ENCODE peak calls at places on chromosome 13, in nine cellular contexts. One of them, this sample, is unnamed.

GRCh38 chr13:48533986-48534600 is 1.2 kb upstream of the RCBTB2 start:
- DNase-seq in NCI-H2107: no peak
- DNase-seq in CD4-positive, CD25-positive, alpha-beta regulatory T cell: no peak
- DNase-seq in mucosa of descending colon: no peak
- DNase-seq in CD8-positive, alpha-beta memory T cell: no peak
- DNase-seq in astrocyte of the spinal cord: no peak
- DNase-seq in stimulated activated CD8-positive, alpha-beta memory T cell treated with anti-CD3 and anti-CD28 coated beads, Interleukin-7, amount 100 ng/mL, for 1 hour: no peak
- DNase-seq in AG04449: no peak
- DNase-seq in GM23248: no peak
- DNase-seq in this sample: no peak

GRCh38 chr13:20412761-20413355 is 112.8 kb downstream of the CRYL1 start:
- DNase-seq in NCI-H2107: no peak
- DNase-seq in CD4-positive, CD25-positive, alpha-beta regulatory T cell: no peak
- DNase-seq in mucosa of descending colon: no peak
- DNase-seq in CD8-positive, alpha-beta memory T cell: no peak
- DNase-seq in astrocyte of the spinal cord: no peak
- DNase-seq in stimulated activated CD8-positive, alpha-beta memory T cell treated with anti-CD3 and anti-CD28 coated beads, Interleukin-7, amount 100 ng/mL, for 1 hour: no peak
- DNase-seq in AG04449: no peak
- DNase-seq in GM23248: peak
- DNase-seq in this sample: no peak

GRCh38 chr13:37869756-37870488 is at the start of gene TRPC4:
- DNase-seq in NCI-H2107: no peak
- DNase-seq in CD4-positive, CD25-positive, alpha-beta regulatory T cell: no peak
- DNase-seq in mucosa of descending colon: peak
- DNase-seq in CD8-positive, alpha-beta memory T cell: no peak
- DNase-seq in astrocyte of the spinal cord: peak
- DNase-seq in stimulated activated CD8-positive, alpha-beta memory T cell treated with anti-CD3 and anti-CD28 coated beads, Interleukin-7, amount 100 ng/mL, for 1 hour: no peak
- DNase-seq in AG04449: no peak
- DNase-seq in GM23248: peak
- DNase-seq in this sample: peak

GRCh38 chr13:90906554-90906953 is 440.9 kb upstream of the MIR17HG start:
- DNase-seq in NCI-H2107: no peak
- DNase-seq in CD4-positive, CD25-positive, alpha-beta regulatory T cell: no peak
- DNase-seq in mucosa of descending colon: no peak
- DNase-seq in CD8-positive, alpha-beta memory T cell: no peak
- DNase-seq in astrocyte of the spinal cord: no peak
- DNase-seq in stimulated activated CD8-positive, alpha-beta memory T cell treated with anti-CD3 and anti-CD28 coated beads, Interleukin-7, amount 100 ng/mL, for 1 hour: no peak
- DNase-seq in AG04449: no peak
- DNase-seq in GM23248: no peak
- DNase-seq in this sample: no peak

GRCh38 chr13:30845297-30846214 is 60.5 kb upstream of the MEDAG start:
- DNase-seq in NCI-H2107: no peak
- DNase-seq in CD4-positive, CD25-positive, alpha-beta regulatory T cell: no peak
- DNase-seq in mucosa of descending colon: no peak
- DNase-seq in CD8-positive, alpha-beta memory T cell: no peak
- DNase-seq in astrocyte of the spinal cord: no peak
- DNase-seq in stimulated activated CD8-positive, alpha-beta memory T cell treated with anti-CD3 and anti-CD28 coated beads, Interleukin-7, amount 100 ng/mL, for 1 hour: no peak
- DNase-seq in AG04449: no peak
- DNase-seq in GM23248: no peak
- DNase-seq in this sample: no peak

GRCh38 chr13:32530841-32531253 is 7.7 kb downstream of the N4BP2L2 start:
- DNase-seq in NCI-H2107: no peak
- DNase-seq in CD4-positive, CD25-positive, alpha-beta regulatory T cell: peak
- DNase-seq in mucosa of descending colon: peak
- DNase-seq in CD8-positive, alpha-beta memory T cell: no peak
- DNase-seq in astrocyte of the spinal cord: peak
- DNase-seq in stimulated activated CD8-positive, alpha-beta memory T cell treated with anti-CD3 and anti-CD28 coated beads, Interleukin-7, amount 100 ng/mL, for 1 hour: no peak
- DNase-seq in AG04449: peak
- DNase-seq in GM23248: peak
- DNase-seq in this sample: peak

GRCh38 chr13:109209526-109209925 is 576.9 kb downstream of the IRS2 start:
- DNase-seq in NCI-H2107: no peak
- DNase-seq in CD4-positive, CD25-positive, alpha-beta regulatory T cell: no peak
- DNase-seq in mucosa of descending colon: no peak
- DNase-seq in CD8-positive, alpha-beta memory T cell: no peak
- DNase-seq in astrocyte of the spinal cord: no peak
- DNase-seq in stimulated activated CD8-positive, alpha-beta memory T cell treated with anti-CD3 and anti-CD28 coated beads, Interleukin-7, amount 100 ng/mL, for 1 hour: no peak
- DNase-seq in AG04449: no peak
- DNase-seq in GM23248: no peak
- DNase-seq in this sample: no peak

GRCh38 chr13:32370805-32371204 is 55.5 kb downstream of the BRCA2 start:
- DNase-seq in NCI-H2107: no peak
- DNase-seq in CD4-positive, CD25-positive, alpha-beta regulatory T cell: no peak
- DNase-seq in mucosa of descending colon: no peak
- DNase-seq in CD8-positive, alpha-beta memory T cell: no peak
- DNase-seq in astrocyte of the spinal cord: no peak
- DNase-seq in stimulated activated CD8-positive, alpha-beta memory T cell treated with anti-CD3 and anti-CD28 coated beads, Interleukin-7, amount 100 ng/mL, for 1 hour: no peak
- DNase-seq in AG04449: no peak
- DNase-seq in GM23248: no peak
- DNase-seq in this sample: no peak

GRCh38 chr13:44844786-44845185 is 144.5 kb downstream of the NUFIP1 start:
- DNase-seq in NCI-H2107: no peak
- DNase-seq in CD4-positive, CD25-positive, alpha-beta regulatory T cell: no peak
- DNase-seq in mucosa of descending colon: no peak
- DNase-seq in CD8-positive, alpha-beta memory T cell: no peak
- DNase-seq in astrocyte of the spinal cord: no peak
- DNase-seq in stimulated activated CD8-positive, alpha-beta memory T cell treated with anti-CD3 and anti-CD28 coated beads, Interleukin-7, amount 100 ng/mL, for 1 hour: no peak
- DNase-seq in AG04449: no peak
- DNase-seq in GM23248: no peak
- DNase-seq in this sample: no peak

GRCh38 chr13:44618326-44618725 is 42.2 kb upstream of the TSC22D1 start:
- DNase-seq in NCI-H2107: no peak
- DNase-seq in CD4-positive, CD25-positive, alpha-beta regulatory T cell: no peak
- DNase-seq in mucosa of descending colon: no peak
- DNase-seq in CD8-positive, alpha-beta memory T cell: no peak
- DNase-seq in astrocyte of the spinal cord: peak
- DNase-seq in stimulated activated CD8-positive, alpha-beta memory T cell treated with anti-CD3 and anti-CD28 coated beads, Interleukin-7, amount 100 ng/mL, for 1 hour: no peak
- DNase-seq in AG04449: no peak
- DNase-seq in GM23248: no peak
- DNase-seq in this sample: no peak

GRCh38 chr13:78602561-78603239 is 652 bp downstream of the POU4F1 start:
- DNase-seq in NCI-H2107: peak
- DNase-seq in CD4-positive, CD25-positive, alpha-beta regulatory T cell: no peak
- DNase-seq in mucosa of descending colon: no peak
- DNase-seq in CD8-positive, alpha-beta memory T cell: no peak
- DNase-seq in astrocyte of the spinal cord: no peak
- DNase-seq in stimulated activated CD8-positive, alpha-beta memory T cell treated with anti-CD3 and anti-CD28 coated beads, Interleukin-7, amount 100 ng/mL, for 1 hour: no peak
- DNase-seq in AG04449: no peak
- DNase-seq in GM23248: no peak
- DNase-seq in this sample: no peak

GRCh38 chr13:91017031-91017668 is 330.3 kb upstream of the MIR17HG start:
- DNase-seq in NCI-H2107: no peak
- DNase-seq in CD4-positive, CD25-positive, alpha-beta regulatory T cell: no peak
- DNase-seq in mucosa of descending colon: peak
- DNase-seq in CD8-positive, alpha-beta memory T cell: no peak
- DNase-seq in astrocyte of the spinal cord: peak
- DNase-seq in stimulated activated CD8-positive, alpha-beta memory T cell treated with anti-CD3 and anti-CD28 coated beads, Interleukin-7, amount 100 ng/mL, for 1 hour: no peak
- DNase-seq in AG04449: no peak
- DNase-seq in GM23248: peak
- DNase-seq in this sample: no peak

GRCh38 chr13:39597828-39598227 is 5.2 kb downstream of the LHFPL6 start:
- DNase-seq in NCI-H2107: no peak
- DNase-seq in CD4-positive, CD25-positive, alpha-beta regulatory T cell: no peak
- DNase-seq in mucosa of descending colon: no peak
- DNase-seq in CD8-positive, alpha-beta memory T cell: no peak
- DNase-seq in astrocyte of the spinal cord: peak
- DNase-seq in stimulated activated CD8-positive, alpha-beta memory T cell treated with anti-CD3 and anti-CD28 coated beads, Interleukin-7, amount 100 ng/mL, for 1 hour: no peak
- DNase-seq in AG04449: no peak
- DNase-seq in GM23248: peak
- DNase-seq in this sample: no peak

GRCh38 chr13:39900106-39900750 is 244.8 kb downstream of the COG6 start:
- DNase-seq in NCI-H2107: no peak
- DNase-seq in CD4-positive, CD25-positive, alpha-beta regulatory T cell: no peak
- DNase-seq in mucosa of descending colon: no peak
- DNase-seq in CD8-positive, alpha-beta memory T cell: no peak
- DNase-seq in astrocyte of the spinal cord: peak
- DNase-seq in stimulated activated CD8-positive, alpha-beta memory T cell treated with anti-CD3 and anti-CD28 coated beads, Interleukin-7, amount 100 ng/mL, for 1 hour: no peak
- DNase-seq in AG04449: no peak
- DNase-seq in GM23248: no peak
- DNase-seq in this sample: no peak

GRCh38 chr13:113267642-113268405 is 29.2 kb upstream of the LAMP1 start:
- DNase-seq in NCI-H2107: no peak
- DNase-seq in CD4-positive, CD25-positive, alpha-beta regulatory T cell: no peak
- DNase-seq in mucosa of descending colon: no peak
- DNase-seq in CD8-positive, alpha-beta memory T cell: no peak
- DNase-seq in astrocyte of the spinal cord: no peak
- DNase-seq in stimulated activated CD8-positive, alpha-beta memory T cell treated with anti-CD3 and anti-CD28 coated beads, Interleukin-7, amount 100 ng/mL, for 1 hour: no peak
- DNase-seq in AG04449: no peak
- DNase-seq in GM23248: no peak
- DNase-seq in this sample: no peak

GRCh38 chr13:27172495-27172842 is 858 bp upstream of the USP12 start:
- DNase-seq in NCI-H2107: no peak
- DNase-seq in CD4-positive, CD25-positive, alpha-beta regulatory T cell: no peak
- DNase-seq in mucosa of descending colon: peak
- DNase-seq in CD8-positive, alpha-beta memory T cell: no peak
- DNase-seq in astrocyte of the spinal cord: no peak
- DNase-seq in stimulated activated CD8-positive, alpha-beta memory T cell treated with anti-CD3 and anti-CD28 coated beads, Interleukin-7, amount 100 ng/mL, for 1 hour: no peak
- DNase-seq in AG04449: no peak
- DNase-seq in GM23248: peak
- DNase-seq in this sample: no peak

GRCh38 chr13:95564091-95564490 is 11.6 kb downstream of the CLDN10 start:
- DNase-seq in NCI-H2107: no peak
- DNase-seq in CD4-positive, CD25-positive, alpha-beta regulatory T cell: no peak
- DNase-seq in mucosa of descending colon: no peak
- DNase-seq in CD8-positive, alpha-beta memory T cell: no peak
- DNase-seq in astrocyte of the spinal cord: peak
- DNase-seq in stimulated activated CD8-positive, alpha-beta memory T cell treated with anti-CD3 and anti-CD28 coated beads, Interleukin-7, amount 100 ng/mL, for 1 hour: no peak
- DNase-seq in AG04449: no peak
- DNase-seq in GM23248: no peak
- DNase-seq in this sample: no peak

GRCh38 chr13:31072041-31072440 is 89.7 kb downstream of the HSPH1 start:
- DNase-seq in NCI-H2107: no peak
- DNase-seq in CD4-positive, CD25-positive, alpha-beta regulatory T cell: no peak
- DNase-seq in mucosa of descending colon: no peak
- DNase-seq in CD8-positive, alpha-beta memory T cell: no peak
- DNase-seq in astrocyte of the spinal cord: peak
- DNase-seq in stimulated activated CD8-positive, alpha-beta memory T cell treated with anti-CD3 and anti-CD28 coated beads, Interleukin-7, amount 100 ng/mL, for 1 hour: no peak
- DNase-seq in AG04449: no peak
- DNase-seq in GM23248: peak
- DNase-seq in this sample: no peak

GRCh38 chr13:39875583-39875982 is 220.1 kb downstream of the COG6 start:
- DNase-seq in NCI-H2107: no peak
- DNase-seq in CD4-positive, CD25-positive, alpha-beta regulatory T cell: no peak
- DNase-seq in mucosa of descending colon: no peak
- DNase-seq in CD8-positive, alpha-beta memory T cell: no peak
- DNase-seq in astrocyte of the spinal cord: peak
- DNase-seq in stimulated activated CD8-positive, alpha-beta memory T cell treated with anti-CD3 and anti-CD28 coated beads, Interleukin-7, amount 100 ng/mL, for 1 hour: no peak
- DNase-seq in AG04449: no peak
- DNase-seq in GM23248: no peak
- DNase-seq in this sample: no peak

GRCh38 chr13:113842336-113843062 is 21.4 kb downstream of the GAS6 start:
- DNase-seq in NCI-H2107: no peak
- DNase-seq in CD4-positive, CD25-positive, alpha-beta regulatory T cell: no peak
- DNase-seq in mucosa of descending colon: no peak
- DNase-seq in CD8-positive, alpha-beta memory T cell: no peak
- DNase-seq in astrocyte of the spinal cord: no peak
- DNase-seq in stimulated activated CD8-positive, alpha-beta memory T cell treated with anti-CD3 and anti-CD28 coated beads, Interleukin-7, amount 100 ng/mL, for 1 hour: no peak
- DNase-seq in AG04449: no peak
- DNase-seq in GM23248: no peak
- DNase-seq in this sample: no peak

GRCh38 chr13:74056829-74057564 is 77.2 kb downstream of the KLF12 start:
- DNase-seq in NCI-H2107: peak
- DNase-seq in CD4-positive, CD25-positive, alpha-beta regulatory T cell: no peak
- DNase-seq in mucosa of descending colon: no peak
- DNase-seq in CD8-positive, alpha-beta memory T cell: no peak
- DNase-seq in astrocyte of the spinal cord: no peak
- DNase-seq in stimulated activated CD8-positive, alpha-beta memory T cell treated with anti-CD3 and anti-CD28 coated beads, Interleukin-7, amount 100 ng/mL, for 1 hour: no peak
- DNase-seq in AG04449: no peak
- DNase-seq in GM23248: no peak
- DNase-seq in this sample: no peak

GRCh38 chr13:108326318-108326717 is 56.8 kb downstream of the TNFSF13B start:
- DNase-seq in NCI-H2107: no peak
- DNase-seq in CD4-positive, CD25-positive, alpha-beta regulatory T cell: peak
- DNase-seq in mucosa of descending colon: peak
- DNase-seq in CD8-positive, alpha-beta memory T cell: no peak
- DNase-seq in astrocyte of the spinal cord: no peak
- DNase-seq in stimulated activated CD8-positive, alpha-beta memory T cell treated with anti-CD3 and anti-CD28 coated beads, Interleukin-7, amount 100 ng/mL, for 1 hour: no peak
- DNase-seq in AG04449: no peak
- DNase-seq in GM23248: no peak
- DNase-seq in this sample: no peak

GRCh38 chr13:74675185-74675584 is 541.0 kb upstream of the KLF12 start:
- DNase-seq in NCI-H2107: no peak
- DNase-seq in CD4-positive, CD25-positive, alpha-beta regulatory T cell: no peak
- DNase-seq in mucosa of descending colon: no peak
- DNase-seq in CD8-positive, alpha-beta memory T cell: no peak
- DNase-seq in astrocyte of the spinal cord: peak
- DNase-seq in stimulated activated CD8-positive, alpha-beta memory T cell treated with anti-CD3 and anti-CD28 coated beads, Interleukin-7, amount 100 ng/mL, for 1 hour: no peak
- DNase-seq in AG04449: no peak
- DNase-seq in GM23248: peak
- DNase-seq in this sample: no peak

GRCh38 chr13:33744589-33745369 is 73.2 kb upstream of the RFC3 start:
- DNase-seq in NCI-H2107: no peak
- DNase-seq in CD4-positive, CD25-positive, alpha-beta regulatory T cell: no peak
- DNase-seq in mucosa of descending colon: no peak
- DNase-seq in CD8-positive, alpha-beta memory T cell: no peak
- DNase-seq in astrocyte of the spinal cord: no peak
- DNase-seq in stimulated activated CD8-positive, alpha-beta memory T cell treated with anti-CD3 and anti-CD28 coated beads, Interleukin-7, amount 100 ng/mL, for 1 hour: no peak
- DNase-seq in AG04449: no peak
- DNase-seq in GM23248: peak
- DNase-seq in this sample: no peak

GRCh38 chr13:113216165-113217056 is 7.0 kb downstream of the CUL4A start:
- DNase-seq in NCI-H2107: peak
- DNase-seq in CD4-positive, CD25-positive, alpha-beta regulatory T cell: no peak
- DNase-seq in mucosa of descending colon: peak
- DNase-seq in CD8-positive, alpha-beta memory T cell: no peak
- DNase-seq in astrocyte of the spinal cord: peak
- DNase-seq in stimulated activated CD8-positive, alpha-beta memory T cell treated with anti-CD3 and anti-CD28 coated beads, Interleukin-7, amount 100 ng/mL, for 1 hour: no peak
- DNase-seq in AG04449: no peak
- DNase-seq in GM23248: peak
- DNase-seq in this sample: no peak

GRCh38 chr13:103371271-103371670 is 305.1 kb upstream of the SLC10A2 start:
- DNase-seq in NCI-H2107: no peak
- DNase-seq in CD4-positive, CD25-positive, alpha-beta regulatory T cell: no peak
- DNase-seq in mucosa of descending colon: no peak
- DNase-seq in CD8-positive, alpha-beta memory T cell: no peak
- DNase-seq in astrocyte of the spinal cord: peak
- DNase-seq in stimulated activated CD8-positive, alpha-beta memory T cell treated with anti-CD3 and anti-CD28 coated beads, Interleukin-7, amount 100 ng/mL, for 1 hour: no peak
- DNase-seq in AG04449: no peak
- DNase-seq in GM23248: no peak
- DNase-seq in this sample: no peak

GRCh38 chr13:69660155-69660554 is 447.5 kb upstream of the ATXN8OS start:
- DNase-seq in NCI-H2107: no peak
- DNase-seq in CD4-positive, CD25-positive, alpha-beta regulatory T cell: no peak
- DNase-seq in mucosa of descending colon: no peak
- DNase-seq in CD8-positive, alpha-beta memory T cell: no peak
- DNase-seq in astrocyte of the spinal cord: no peak
- DNase-seq in stimulated activated CD8-positive, alpha-beta memory T cell treated with anti-CD3 and anti-CD28 coated beads, Interleukin-7, amount 100 ng/mL, for 1 hour: no peak
- DNase-seq in AG04449: no peak
- DNase-seq in GM23248: no peak
- DNase-seq in this sample: no peak

GRCh38 chr13:46507978-46508377 is 45.0 kb upstream of the LRCH1 start:
- DNase-seq in NCI-H2107: no peak
- DNase-seq in CD4-positive, CD25-positive, alpha-beta regulatory T cell: no peak
- DNase-seq in mucosa of descending colon: no peak
- DNase-seq in CD8-positive, alpha-beta memory T cell: no peak
- DNase-seq in astrocyte of the spinal cord: no peak
- DNase-seq in stimulated activated CD8-positive, alpha-beta memory T cell treated with anti-CD3 and anti-CD28 coated beads, Interleukin-7, amount 100 ng/mL, for 1 hour: no peak
- DNase-seq in AG04449: no peak
- DNase-seq in GM23248: no peak
- DNase-seq in this sample: no peak

GRCh38 chr13:79869326-79869725 is 388.4 kb downstream of the NDFIP2 start:
- DNase-seq in NCI-H2107: no peak
- DNase-seq in CD4-positive, CD25-positive, alpha-beta regulatory T cell: no peak
- DNase-seq in mucosa of descending colon: peak
- DNase-seq in CD8-positive, alpha-beta memory T cell: no peak
- DNase-seq in astrocyte of the spinal cord: peak
- DNase-seq in stimulated activated CD8-positive, alpha-beta memory T cell treated with anti-CD3 and anti-CD28 coated beads, Interleukin-7, amount 100 ng/mL, for 1 hour: no peak
- DNase-seq in AG04449: no peak
- DNase-seq in GM23248: no peak
- DNase-seq in this sample: no peak

GRCh38 chr13:103883152-103883551 is 816.9 kb upstream of the SLC10A2 start:
- DNase-seq in NCI-H2107: no peak
- DNase-seq in CD4-positive, CD25-positive, alpha-beta regulatory T cell: no peak
- DNase-seq in mucosa of descending colon: peak
- DNase-seq in CD8-positive, alpha-beta memory T cell: no peak
- DNase-seq in astrocyte of the spinal cord: peak
- DNase-seq in stimulated activated CD8-positive, alpha-beta memory T cell treated with anti-CD3 and anti-CD28 coated beads, Interleukin-7, amount 100 ng/mL, for 1 hour: no peak
- DNase-seq in AG04449: peak
- DNase-seq in GM23248: peak
- DNase-seq in this sample: peak

GRCh38 chr13:92602560-92602959 is 624.0 kb upstream of the GPC6 start:
- DNase-seq in NCI-H2107: no peak
- DNase-seq in CD4-positive, CD25-positive, alpha-beta regulatory T cell: no peak
- DNase-seq in mucosa of descending colon: no peak
- DNase-seq in CD8-positive, alpha-beta memory T cell: no peak
- DNase-seq in astrocyte of the spinal cord: peak
- DNase-seq in stimulated activated CD8-positive, alpha-beta memory T cell treated with anti-CD3 and anti-CD28 coated beads, Interleukin-7, amount 100 ng/mL, for 1 hour: no peak
- DNase-seq in AG04449: no peak
- DNase-seq in GM23248: no peak
- DNase-seq in this sample: no peak